ENCODE peak calls at places on chromosomes 4 and X, in five cellular contexts. S is dorsolateral prefrontal cortex, N is pancreas, Z is PC-3, E is brain microvascular endothelial cell. T is an unnamed sample.

GRCh38 chrX:20265726-20266681 is 705 bp downstream of the RPS6KA3 start:
- DNase-seq in S (no peak), N (peak; percentile 27), Z (peak; percentile 48), E (no peak), T (peak; percentile 2)

GRCh38 chr4:35105486-35105885 is 1138.8 kb downstream of the ARAP2 start:
- DNase-seq in S (no peak), N (no peak), Z (peak; percentile 64), E (no peak), T (no peak)

GRCh38 chr4:119785963-119786362 is 157.4 kb upstream of the PDE5A start:
- DNase-seq in S (no peak), N (peak; percentile 19), Z (peak; percentile 44), E (peak; percentile 8), T (no peak)

GRCh38 chr4:159349332-159349731 is 246.5 kb downstream of the RAPGEF2 start:
- DNase-seq in S (no peak), N (no peak), Z (no peak), E (no peak), T (no peak)

GRCh38 chrX:155333701-155334100 is 713 bp downstream of the CLIC2 start:
- DNase-seq in S (no peak), N (no peak), Z (no peak), E (no peak), T (no peak)

GRCh38 chrX:139882299-139882698 is 50.6 kb downstream of the ATP11C start:
- DNase-seq in S (no peak), N (no peak), Z (no peak), E (no peak), T (no peak)

GRCh38 chrX:131762802-131763234 is 218.9 kb downstream of the OR13H1 start:
- DNase-seq in S (no peak), N (peak; percentile 78), Z (peak; percentile 54), E (peak; percentile 64), T (no peak)

GRCh38 chrX:131270085-131270484 is 19.0 kb downstream of the IGSF1 start:
- DNase-seq in S (no peak), N (no peak), Z (no peak), E (no peak), T (no peak)

GRCh38 chrX:106932960-106933537 is 12.8 kb downstream of the CLDN2 start:
- DNase-seq in S (no peak), N (no peak), Z (no peak), E (no peak), T (no peak)

GRCh38 chrX:38055170-38055847 is 49.0 kb downstream of the SYTL5 start:
- DNase-seq in S (no peak), N (peak; percentile 9), Z (peak; percentile 73), E (peak; percentile 18), T (no peak)

GRCh38 chr4:13537011-13537831 is 7.1 kb downstream of the NKX3-2 start:
- DNase-seq in S (no peak), N (no peak), Z (no peak), E (no peak), T (no peak)

GRCh38 chr4:12411072-12411471 is 982.4 kb upstream of the HS3ST1 start:
- DNase-seq in S (no peak), N (no peak), Z (no peak), E (no peak), T (no peak)

GRCh38 chr4:84403656-84404055 is 95.4 kb downstream of the NKX6-1 start:
- DNase-seq in S (no peak), N (no peak), Z (peak; percentile 47), E (no peak), T (no peak)

GRCh38 chrX:109943092-109943739 is 59.7 kb upstream of the TMEM164 start:
- DNase-seq in S (no peak), N (no peak), Z (no peak), E (no peak), T (no peak)

GRCh38 chrX:74318672-74319071 is 14.7 kb downstream of the ZCCHC13 start:
- DNase-seq in S (no peak), N (no peak), Z (no peak), E (no peak), T (no peak)

GRCh38 chr4:27010334-27010940 is 149.8 kb downstream of the STIM2 start:
- DNase-seq in S (peak; percentile 59), N (peak; percentile 65), Z (peak; percentile 66), E (peak; percentile 67), T (peak; percentile 43)

GRCh38 chr4:169492436-169493163 is 119.8 kb downstream of the NEK1 start:
- DNase-seq in S (no peak), N (no peak), Z (peak; percentile 62), E (peak; percentile 41), T (peak; percentile 18)

GRCh38 chr4:89640620-89641366 is 196.2 kb downstream of the SNCA start:
- DNase-seq in S (no peak), N (peak; percentile 26), Z (peak; percentile 10), E (peak; percentile 42), T (peak; percentile 58)

GRCh38 chrX:150967786-150968185 is 15.3 kb upstream of the HMGB3 start:
- DNase-seq in S (no peak), N (no peak), Z (no peak), E (no peak), T (no peak)

GRCh38 chr4:165877291-165877690 is 4.3 kb downstream of the TLL1 start:
- DNase-seq in S (no peak), N (no peak), Z (peak; percentile 33), E (peak; percentile 48), T (no peak)

GRCh38 chr4:69549651-69550050 is 53.9 kb upstream of the UGT2B4 start:
- DNase-seq in S (no peak), N (no peak), Z (no peak), E (no peak), T (no peak)

GRCh38 chrX:40908857-40909475 is 173.6 kb upstream of the MED14 start:
- DNase-seq in S (no peak), N (no peak), Z (peak; percentile 81), E (peak; percentile 18), T (no peak)

GRCh38 chrX:120562569-120562926 is 1.8 kb upstream of the CUL4B start:
- DNase-seq in S (no peak), N (no peak), Z (no peak), E (no peak), T (no peak)

GRCh38 chr4:64727960-64728359 is 318.7 kb upstream of the TECRL start:
- DNase-seq in S (no peak), N (no peak), Z (no peak), E (no peak), T (no peak)

GRCh38 chr4:155964016-155964891 is 10.6 kb upstream of the CTSO start:
- DNase-seq in S (no peak), N (no peak), Z (no peak), E (peak; percentile 19), T (no peak)

DNA sequence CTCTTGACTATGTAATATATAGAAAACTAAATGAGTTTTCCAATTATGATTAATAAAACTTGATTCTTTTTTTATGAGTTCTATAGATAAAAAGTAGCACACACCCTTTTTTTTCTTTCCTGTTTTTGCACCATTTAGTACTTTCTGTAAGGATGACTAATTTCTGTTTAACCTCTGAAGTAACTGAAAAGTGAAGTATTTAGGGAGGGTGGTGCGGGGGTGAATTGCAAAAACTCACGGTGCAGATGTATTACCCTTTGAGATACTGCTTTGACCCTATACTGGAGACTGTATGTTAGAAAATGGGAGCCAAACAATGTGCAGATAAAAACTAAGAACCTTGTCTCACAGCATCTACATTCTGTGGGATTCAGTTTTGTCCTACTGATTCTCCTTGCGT is 471.6 kb downstream of the DTHD1 start:
- DNase-seq in S (no peak), N (no peak), Z (no peak), E (no peak), T (no peak)
- TF ChIP-seq CTCF in S (no peak), N (no peak), Z (no peak), E (no peak), T (no peak)

GRCh38 chrX:82081027-82081426 is 879.1 kb downstream of the SH3BGRL start:
- DNase-seq in S (no peak), N (no peak), Z (peak; percentile 21), E (no peak), T (no peak)
- TF ChIP-seq CTCF in S (no peak), N (no peak), Z (peak; percentile 39), E (no peak), T (no peak)

DNA sequence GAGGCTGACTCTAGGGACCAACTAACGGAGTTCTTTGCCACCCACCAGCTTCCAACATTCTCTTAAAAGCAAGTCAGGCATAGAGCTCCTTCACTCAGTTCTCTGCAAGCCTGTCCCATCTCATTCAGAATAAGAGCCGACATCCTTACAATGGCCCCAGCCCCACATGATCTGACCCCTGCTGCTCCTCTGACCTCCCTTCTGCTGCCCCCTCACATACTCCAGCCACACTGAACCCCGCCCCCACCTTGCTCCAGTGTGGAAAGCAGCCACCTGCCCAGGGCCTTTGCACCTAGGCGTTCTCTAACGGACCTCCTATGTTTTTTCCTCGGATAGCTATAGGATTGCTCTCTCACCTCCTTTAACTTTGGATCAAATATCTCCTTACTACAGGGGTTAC is 143.2 kb upstream of the ETNPPL start:
- DNase-seq in S (no peak), N (no peak), Z (no peak), E (no peak), T (no peak)
- TF ChIP-seq CTCF in S (no peak), N (no peak), Z (no peak), E (no peak), T (no peak)

GRCh38 chr4:104017213-104017612 is 297.4 kb upstream of the TACR3 start:
- DNase-seq in S (no peak), N (no peak), Z (no peak), E (no peak), T (no peak)

GRCh38 chr4:104020641-104021040 is 300.9 kb upstream of the TACR3 start:
- DNase-seq in S (no peak), N (no peak), Z (no peak), E (no peak), T (no peak)

GRCh38 chr4:104015680-104016079 is 295.9 kb upstream of the TACR3 start:
- DNase-seq in S (no peak), N (no peak), Z (peak; percentile 30), E (no peak), T (no peak)
- TF ChIP-seq CTCF in S (peak; percentile 61), N (no peak), Z (peak; percentile 55), E (peak; percentile 43), T (peak; percentile 70)

DNA sequence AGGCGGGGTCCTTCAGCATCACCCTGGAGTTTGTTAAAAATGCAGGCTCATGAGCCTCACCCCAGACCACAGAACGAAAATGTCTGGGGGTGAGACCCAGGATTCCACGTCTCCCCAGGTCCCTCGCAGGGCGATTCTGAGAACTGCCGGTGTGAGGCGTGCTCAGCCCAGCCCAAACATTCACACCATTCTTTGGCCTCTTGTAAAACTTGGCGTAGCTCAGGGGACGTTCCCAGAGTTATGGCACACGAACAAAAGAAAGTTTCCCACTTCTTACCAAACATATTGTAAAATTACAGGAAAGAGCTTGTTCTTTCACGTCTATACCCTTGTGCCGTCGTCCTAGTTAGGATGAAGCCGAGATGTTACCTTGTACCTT is 12.9 kb downstream of the CD99 start:
- DNase-seq in S (no peak), N (no peak), Z (no peak), E (no peak), T (no peak)
- TF ChIP-seq CTCF in S (no peak), N (no peak), Z (no peak), E (no peak), T (no peak)

GRCh38 chrX:43939187-43939926 is 33.8 kb downstream of the NDP start:
- DNase-seq in S (no peak), N (no peak), Z (peak; percentile 36), E (no peak), T (no peak)
- TF ChIP-seq CTCF in S (no peak), N (no peak), Z (peak; percentile 46), E (no peak), T (no peak)